ENCODE peak calls at places on chromosomes 11 and 22, in four cellular contexts. H is IMR-90; P is left lung; R is CD4-positive, alpha-beta T cell. G is an unnamed sample.

GRCh38 chr22:33105501-33105911 is 47.3 kb upstream of the SYN3 start:
- DNase-seq in H (peak), R (no peak), P (no peak), G (no peak)

GRCh38 chr22:27492566-27493201 is 308.9 kb downstream of the MN1 start:
- DNase-seq in P (no peak), R (no peak), H (no peak), G (no peak)

GRCh38 chr22:17570851-17571631 is 7.7 kb downstream of the SLC25A18 start:
- DNase-seq in H (peak), P (no peak), R (no peak), G (peak)

GRCh38 chr22:46737105-46737975 is 712 bp downstream of the CERK start:
- DNase-seq in P (no peak), R (peak), H (peak), G (no peak)

GRCh38 chr11:68214173-68215086 is 1.3 kb upstream of the KMT5B start:
- DNase-seq in P (peak), H (no peak), R (no peak), G (no peak)

GRCh38 chr11:60912223-60912850 is 1.6 kb upstream of the TMEM109 start:
- DNase-seq in P (no peak), H (no peak), R (peak), G (no peak)

GRCh38 chr11:83681944-83682644 is 395.9 kb upstream of the CCDC90B start:
- DNase-seq in H (no peak), R (no peak), P (no peak), G (no peak)

GRCh38 chr11:59901306-59901705 is 22.7 kb downstream of the OOSP3 start:
- DNase-seq in R (no peak), H (no peak), P (no peak), G (no peak)

GRCh38 chr11:67002921-67003411 is 20.0 kb upstream of the SYT12 start:
- DNase-seq in P (no peak), R (no peak), H (no peak), G (no peak)

GRCh38 chr11:23124249-23124648 is 264.0 kb upstream of the CCDC179 start:
- DNase-seq in P (no peak), H (peak), R (no peak), G (no peak)

GRCh38 chr11:122977455-122978302 is 4.0 kb downstream of the BSX start:
- DNase-seq in P (no peak), R (no peak), H (no peak), G (no peak)

DNA sequence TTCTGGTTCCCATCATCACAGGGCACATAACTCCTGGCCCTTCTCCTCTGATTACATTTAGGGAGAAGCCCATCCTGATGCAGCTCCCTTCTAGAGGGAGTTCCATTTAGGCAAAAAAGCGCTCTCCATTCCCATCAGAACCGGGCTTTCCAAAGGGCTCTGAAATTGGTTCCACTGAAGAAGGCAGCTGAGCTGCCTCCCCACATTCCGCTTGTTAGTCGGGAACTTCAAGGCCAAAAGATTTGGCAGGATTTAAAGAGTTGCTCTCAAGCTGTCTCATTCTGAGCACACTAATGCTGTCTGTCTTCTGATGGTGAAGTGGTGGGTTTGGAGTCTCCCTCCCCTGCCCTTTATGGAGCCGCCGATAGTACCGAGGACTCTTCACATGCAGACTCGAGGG is 26.7 kb upstream of the CABP7 start:
- DNase-seq in R (no peak), H (no peak), P (no peak), G (no peak)
- H3K27ac ChIP-seq in R (no peak), H (no peak), P (no peak), G (no peak)

GRCh38 chr11:94873910-94874575 is 99.3 kb downstream of the CWC15 start:
- DNase-seq in P (no peak), R (no peak), H (no peak), G (no peak)
- H3K27ac ChIP-seq in P (no peak), R (no peak), H (no peak), G (no peak)

GRCh38 chr22:38655532-38656255 is 498 bp downstream of the FAM227A start:
- DNase-seq in R (no peak), H (peak), P (no peak), G (no peak)
- H3K27ac ChIP-seq in R (peak), H (peak), P (peak), G (peak)

GRCh38 chr22:20773793-20774212 is at the start of gene SERPIND1:
- DNase-seq in H (no peak), P (no peak), R (no peak), G (no peak)
- H3K27ac ChIP-seq in H (no peak), P (no peak), R (no peak), G (no peak)

GRCh38 chr11:130672911-130673310 is 224.5 kb downstream of the ADAMTS15 start:
- DNase-seq in R (no peak), H (peak), P (no peak), G (no peak)

GRCh38 chr11:130673698-130674097 is 225.3 kb downstream of the ADAMTS15 start:
- DNase-seq in R (no peak), H (peak), P (no peak), G (no peak)

GRCh38 chr11:130674686-130675085 is 226.2 kb downstream of the ADAMTS15 start:
- DNase-seq in R (no peak), H (peak), P (no peak), G (no peak)

GRCh38 chr11:130670200-130670599 is 221.8 kb downstream of the ADAMTS15 start:
- DNase-seq in H (no peak), R (no peak), P (no peak), G (no peak)

GRCh38 chr11:130671801-130672700 is 223.6 kb downstream of the ADAMTS15 start:
- DNase-seq in P (peak), R (no peak), H (peak), G (no peak)
- H3K27ac ChIP-seq in P (peak), R (no peak), H (peak), G (no peak)

GRCh38 chr11:75872887-75873416 is 57.9 kb downstream of the UVRAG start:
- DNase-seq in P (no peak), R (no peak), H (no peak), G (no peak)
- H3K27ac ChIP-seq in P (no peak), R (no peak), H (no peak), G (peak)

GRCh38 chr22:42920101-42920820 is 63.2 kb upstream of the ARFGAP3 start:
- DNase-seq in R (no peak), P (no peak), H (peak), G (no peak)

GRCh38 chr22:42924436-42924835 is 67.4 kb upstream of the ARFGAP3 start:
- DNase-seq in H (no peak), P (no peak), R (no peak), G (no peak)

GRCh38 chr22:42921301-42921700 is 64.2 kb upstream of the ARFGAP3 start:
- DNase-seq in R (no peak), P (no peak), H (no peak), G (no peak)

GRCh38 chr22:42925598-42925997 is 68.5 kb upstream of the ARFGAP3 start:
- DNase-seq in H (no peak), R (no peak), P (no peak), G (no peak)

GRCh38 chr22:42922374-42923177 is 65.5 kb upstream of the ARFGAP3 start:
- DNase-seq in P (no peak), R (no peak), H (no peak), G (no peak)
- H3K27ac ChIP-seq in P (peak), R (no peak), H (peak), G (no peak)

DNA sequence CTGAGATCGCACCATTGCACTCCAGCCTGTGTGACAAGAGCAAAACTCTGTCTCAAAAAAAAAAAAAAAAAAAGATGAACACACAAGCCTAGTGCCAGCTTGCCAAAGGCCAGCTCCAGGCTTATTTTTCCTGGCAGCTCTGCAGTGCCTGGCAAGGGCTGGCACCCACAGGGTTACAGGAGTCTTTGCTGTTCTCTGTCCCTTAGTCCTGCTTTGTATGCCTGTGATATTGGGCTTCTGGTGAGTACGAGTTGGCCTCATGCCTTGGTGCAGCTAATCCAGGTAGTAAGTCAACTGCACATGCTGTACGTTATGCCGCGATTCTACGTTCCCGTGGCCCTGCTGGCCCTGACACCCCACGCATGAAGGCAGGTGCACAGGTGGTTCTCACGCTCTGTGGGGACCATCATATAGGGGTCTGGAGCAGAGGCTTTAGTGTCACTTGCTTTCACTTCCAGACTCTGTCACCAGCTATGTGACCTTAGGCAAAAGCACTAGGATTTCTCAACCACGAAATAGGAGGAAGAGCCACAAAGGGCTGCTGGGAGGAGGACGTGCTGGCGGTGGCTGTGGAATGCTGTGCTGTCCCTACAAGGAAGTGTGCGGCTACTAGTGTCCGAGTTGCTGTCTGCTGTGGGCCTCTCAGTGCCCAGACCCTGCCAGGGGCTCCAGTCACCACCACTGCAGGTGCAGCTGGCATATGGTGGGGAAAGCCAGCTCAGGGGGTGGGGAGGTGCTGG is 21.4 kb upstream of the RASL10A start:
- DNase-seq in H (no peak), R (no peak), P (no peak), G (no peak)
- H3K27ac ChIP-seq in H (no peak), R (no peak), P (no peak), G (peak)

GRCh38 chr22:49949914-49950292 is 10.7 kb upstream of the PIM3 start:
- DNase-seq in P (no peak), R (no peak), H (no peak), G (no peak)
- H3K27ac ChIP-seq in P (peak), R (no peak), H (no peak), G (no peak)

DNA sequence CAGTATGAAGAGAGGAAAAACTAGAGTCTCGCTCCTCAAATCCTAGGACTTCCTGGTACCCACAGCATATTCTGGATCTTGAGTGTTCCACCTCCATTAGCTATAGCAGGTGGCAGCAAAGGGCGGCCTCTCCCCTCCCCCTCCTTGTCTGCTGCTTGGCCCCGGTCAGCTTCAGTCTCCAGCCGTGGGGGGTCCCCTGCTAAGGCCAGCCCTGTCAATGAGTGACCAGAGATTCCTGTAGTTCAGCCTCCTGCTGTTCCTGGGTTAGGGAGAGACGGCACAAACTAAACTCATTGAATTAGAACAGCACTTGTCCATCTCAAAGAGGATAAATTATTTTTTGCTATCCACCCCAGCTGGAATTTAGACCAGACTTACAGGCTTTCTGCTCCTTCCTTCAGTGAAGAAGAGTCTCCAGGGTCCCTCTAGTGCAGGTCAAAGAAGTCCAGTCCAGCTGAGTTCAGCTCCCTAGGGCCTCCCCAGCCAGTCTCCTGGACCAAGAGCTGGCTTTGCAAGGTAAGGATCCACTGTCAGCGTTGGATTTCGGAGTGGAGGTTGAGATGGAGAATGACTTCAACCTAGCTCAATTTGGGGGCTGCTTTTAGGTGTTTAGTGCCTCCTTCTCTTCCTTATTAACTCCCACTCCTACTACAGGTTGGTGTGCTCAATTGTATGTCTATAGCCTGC is 1.1 kb upstream of the PHLDB1 start:
- DNase-seq in P (no peak), R (no peak), H (no peak), G (peak)
- H3K27ac ChIP-seq in P (peak), R (no peak), H (peak), G (peak)

G was measured in substantia nigra.